ENCODE peak calls at places on chromosomes 6 and 20, in four cellular contexts. M is HCT116, I is SK-N-SH, J is H1. L is an unnamed sample.

GRCh38 chr6:75275067-75275466 is 9.5 kb downstream of the TMEM30A start:
- DNase-seq in M (no peak), I (no peak), J (no peak), L (no peak)

GRCh38 chr20:49945701-49946477 is 9.7 kb downstream of the RNF114 start:
- DNase-seq in M (no peak), I (no peak), J (no peak), L (no peak)

GRCh38 chr6:136880748-136881460 is 41.2 kb upstream of the SLC35D3 start:
- DNase-seq in M (no peak), I (no peak), J (no peak), L (no peak)

GRCh38 chr20:35629432-35630145 is 14.0 kb downstream of the SPAG4 start:
- DNase-seq in M (no peak), I (no peak), J (no peak), L (no peak)

GRCh38 chr6:56420296-56420695 is 172.9 kb upstream of the COL21A1 start:
- DNase-seq in M (no peak), I (no peak), J (no peak), L (no peak)

GRCh38 chr20:40966103-40966502 is 62.5 kb upstream of the TOP1 start:
- DNase-seq in M (no peak), I (no peak), J (no peak), L (peak; percentile 54)

GRCh38 chr6:138815797-138816528 is 20.1 kb downstream of the ECT2L start:
- DNase-seq in M (peak; percentile 56), I (peak; percentile 56), J (no peak), L (peak; percentile 73)

GRCh38 chr20:23019403-23019802 is 15.7 kb upstream of the SSTR4 start:
- DNase-seq in M (no peak), I (no peak), J (no peak), L (no peak)

GRCh38 chr6:167824591-167825041 is 2.1 kb upstream of the AFDN start:
- DNase-seq in M (no peak), I (no peak), J (no peak), L (no peak)

GRCh38 chr6:17281497-17282481 is 628 bp downstream of the RBM24 start:
- DNase-seq in M (no peak), I (peak; percentile 53), J (no peak), L (no peak)

GRCh38 chr6:68638225-68638900 is 3.3 kb downstream of the ADGRB3 start:
- DNase-seq in M (no peak), I (peak; percentile 13), J (no peak), L (peak; percentile 51)

GRCh38 chr6:13916230-13916944 is 8.4 kb upstream of the RNF182 start:
- DNase-seq in M (no peak), I (no peak), J (no peak), L (peak; percentile 49)

GRCh38 chr20:34074101-34074760 is 37.8 kb downstream of the EIF2S2 start:
- DNase-seq in M (no peak), I (no peak), J (no peak), L (no peak)

GRCh38 chr20:8646716-8647115 is 422.2 kb upstream of the PLCB4 start:
- DNase-seq in M (no peak), I (no peak), J (no peak), L (no peak)

GRCh38 chr6:120584111-120584760 is 750.0 kb downstream of the TBC1D32 start:
- DNase-seq in M (no peak), I (no peak), J (no peak), L (no peak)

GRCh38 chr6:44043479-44044153 is 83.6 kb downstream of the MRPL14 start:
- DNase-seq in M (no peak), I (peak; percentile 68), J (no peak), L (no peak)

GRCh38 chr6:139753198-139753861 is 378.9 kb upstream of the CITED2 start:
- DNase-seq in M (no peak), I (no peak), J (no peak), L (no peak)

GRCh38 chr6:80962382-80962781 is 790.1 kb downstream of the TENT5A start:
- DNase-seq in M (no peak), I (no peak), J (no peak), L (no peak)

GRCh38 chr20:54194724-54195438 is 13.0 kb upstream of the PFDN4 start:
- DNase-seq in M (no peak), I (no peak), J (no peak), L (peak; percentile 20)

GRCh38 chr6:42010909-42011308 is 39.4 kb upstream of the TAF8 start:
- DNase-seq in M (no peak), I (no peak), J (no peak), L (no peak)

GRCh38 chr6:90393232-90393884 is 96.7 kb upstream of the BACH2 start:
- DNase-seq in M (peak; percentile 41), I (peak; percentile 61), J (peak; percentile 47), L (peak; percentile 77)

GRCh38 chr20:51004305-51004727 is 18.6 kb downstream of the KCNG1 start:
- DNase-seq in M (no peak), I (no peak), J (no peak), L (no peak)

GRCh38 chr20:17833036-17833674 is 133.4 kb downstream of the BANF2 start:
- DNase-seq in M (no peak), I (no peak), J (no peak), L (no peak)

GRCh38 chr20:57396638-57397003 is 5.4 kb downstream of the RBM38 start:
- DNase-seq in M (no peak), I (no peak), J (no peak), L (no peak)

GRCh38 chr20:57396212-57396611 is 5.0 kb downstream of the RBM38 start:
- DNase-seq in M (no peak), I (no peak), J (no peak), L (no peak)

GRCh38 chr20:57394087-57395082 is 3.2 kb downstream of the RBM38 start:
- DNase-seq in M (no peak), I (no peak), J (no peak), L (no peak)

GRCh38 chr20:57397004-57397692 is 6.0 kb downstream of the RBM38 start:
- DNase-seq in M (no peak), I (no peak), J (no peak), L (peak; percentile 38)

DNA sequence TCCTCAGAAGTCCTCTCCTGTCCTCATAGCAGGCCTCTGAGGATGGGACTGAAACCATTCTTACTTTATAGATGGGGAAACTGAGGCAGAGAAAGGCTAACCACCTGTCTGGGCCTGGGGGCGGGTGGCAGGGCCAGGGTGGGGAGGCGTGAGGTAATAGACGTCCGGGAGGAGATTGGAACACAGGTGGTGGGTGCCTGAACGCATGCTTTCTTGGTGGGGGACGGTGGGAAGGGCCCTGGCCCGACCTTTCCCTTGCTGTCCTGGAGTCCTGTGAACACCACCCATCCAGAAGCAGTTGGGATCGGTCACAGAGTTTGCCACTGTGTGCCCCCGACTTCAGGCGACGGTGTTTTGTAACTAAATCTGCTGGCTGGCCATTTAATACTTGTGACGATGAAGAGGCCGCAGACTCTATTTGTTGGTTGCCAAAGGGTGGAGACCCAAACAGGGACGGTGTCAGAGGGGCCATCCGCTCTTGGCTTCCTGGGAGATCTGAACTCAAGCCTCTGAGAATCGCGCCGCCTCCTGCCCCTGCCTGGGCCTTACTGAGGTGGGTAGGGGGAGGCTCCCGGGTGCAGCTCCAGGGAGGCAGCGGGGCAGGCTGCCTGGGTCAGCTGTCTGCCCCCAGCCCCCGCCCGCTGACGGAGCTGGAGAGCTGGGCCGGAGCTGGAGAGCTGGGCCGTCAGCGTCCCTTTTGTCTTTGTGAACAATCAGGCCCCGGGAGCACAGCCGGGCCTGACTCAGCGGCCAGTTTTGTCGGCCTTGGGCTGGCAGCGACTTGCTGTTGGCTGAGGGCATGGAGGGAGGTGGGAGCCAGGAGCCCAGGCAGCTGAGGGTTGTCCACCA is 4.1 kb downstream of the RBM38 start:
- DNase-seq in M (no peak), I (no peak), J (no peak), L (no peak)
- TF ChIP-seq MAX in M (no peak), I (no peak), J (no peak), L (no peak)

GRCh38 chr6:33171096-33171888 is 21.0 kb downstream of the COL11A2 start:
- DNase-seq in M (no peak), I (no peak), J (no peak), L (no peak)
- TF ChIP-seq MAX in M (no peak), I (no peak), J (no peak), L (no peak)

GRCh38 chr6:157613011-157613522 is 210.0 kb upstream of the SNX9 start:
- DNase-seq in M (peak; percentile 83), I (no peak), J (no peak), L (peak; percentile 86)
- TF ChIP-seq MAX in M (peak; percentile 97), I (peak; percentile 93), J (no peak), L (peak; percentile 96)

GRCh38 chr20:32908334-32909292 is 49.9 kb downstream of the EFCAB8 start:
- DNase-seq in M (no peak), I (no peak), J (no peak), L (peak; percentile 46)
- TF ChIP-seq MAX in M (no peak), I (no peak), J (no peak), L (no peak)

L was measured in NB4.